ENCODE peak calls at places on chromosomes 12 and 14, in ten cellular contexts. U is lung; Z is aorta; O is body of pancreas; P is naive thymus-derived CD4-positive, alpha-beta T cell; W is ovary; G is pancreas; C is thoracic aorta; E is sigmoid colon; N is esophagus squamous epithelium. L is an unnamed sample.

GRCh38 chr12:1328385-1328784 is 266.0 kb downstream of the FBXL14 start:
- DNase-seq in G (no peak), U (no peak), E (peak; percentile 70), Z (no peak), W (no peak), P (no peak), O (no peak), N (no peak), C (no peak), L (peak; percentile 42)

GRCh38 chr14:93946506-93947170 is 19.5 kb downstream of the FAM181A start:
- DNase-seq in G (no peak), Z (no peak), W (no peak), N (no peak), P (no peak), E (no peak), U (no peak), O (no peak), C (no peak), L (no peak)

GRCh38 chr14:51277753-51278415 is 37.8 kb downstream of the TMX1 start:
- DNase-seq in P (no peak), C (no peak), W (no peak), O (no peak), G (no peak), N (no peak), Z (no peak), E (no peak), U (no peak), L (no peak)

GRCh38 chr12:105947906-105948305 is 190.8 kb downstream of the NUAK1 start:
- DNase-seq in Z (no peak), P (no peak), O (no peak), E (no peak), W (no peak), N (no peak), U (no peak), G (no peak), C (no peak), L (no peak)

GRCh38 chr12:7667025-7667575 is 1.4 kb upstream of the APOBEC1 start:
- DNase-seq in N (no peak), W (no peak), G (no peak), C (no peak), E (no peak), Z (no peak), P (no peak), U (no peak), O (no peak), L (no peak)

GRCh38 chr12:2336409-2336829 is 283.6 kb downstream of the CACNA1C start:
- DNase-seq in Z (peak; percentile 76), O (no peak), E (no peak), G (no peak), U (no peak), C (peak; percentile 51), W (no peak), N (no peak), P (no peak), L (peak; percentile 79)

GRCh38 chr14:26531894-26532293 is 65.9 kb downstream of the NOVA1 start:
- DNase-seq in U (no peak), N (no peak), P (no peak), W (no peak), Z (no peak), C (no peak), G (no peak), E (no peak), O (no peak), L (no peak)

GRCh38 chr12:88889326-88890110 is 309.2 kb upstream of the KITLG start:
- DNase-seq in O (no peak), C (no peak), W (no peak), Z (no peak), N (no peak), E (no peak), P (no peak), U (no peak), G (no peak), L (no peak)

GRCh38 chr14:61675291-61675690 is 20.0 kb upstream of the HIF1A start:
- DNase-seq in U (no peak), W (no peak), E (no peak), Z (no peak), G (no peak), N (no peak), P (no peak), C (no peak), O (no peak), L (no peak)

GRCh38 chr12:79933580-79934264 is 1.2 kb downstream of the PPP1R12A start:
- DNase-seq in U (no peak), Z (no peak), G (no peak), C (no peak), N (no peak), E (no peak), P (peak; percentile 23), W (no peak), O (no peak), L (no peak)

GRCh38 chr12:92961949-92962348 is 32.9 kb upstream of the EEA1 start:
- DNase-seq in W (no peak), E (no peak), N (no peak), G (no peak), C (no peak), Z (no peak), O (no peak), U (no peak), P (no peak), L (no peak)

GRCh38 chr14:71467419-71467818 is 464.8 kb upstream of the RGS6 start:
- DNase-seq in P (no peak), W (no peak), E (no peak), U (no peak), O (no peak), Z (no peak), N (no peak), G (no peak), C (no peak), L (no peak)

GRCh38 chr14:31380106-31380505 is 40.2 kb downstream of the HEATR5A start:
- DNase-seq in U (no peak), G (no peak), P (no peak), O (no peak), N (no peak), Z (no peak), E (no peak), W (no peak), C (no peak), L (no peak)

GRCh38 chr12:34393086-34393820 is 371.0 kb downstream of the ALG10 start:
- DNase-seq in E (peak; percentile 49), N (no peak), U (no peak), G (peak; percentile 45), O (no peak), C (no peak), W (peak; percentile 2), Z (peak; percentile 70), P (peak; percentile 8), L (peak; percentile 46)

GRCh38 chr14:72545411-72546311 is 348.2 kb downstream of the DPF3 start:
- DNase-seq in O (no peak), P (no peak), E (no peak), W (no peak), C (no peak), Z (peak; percentile 43), U (no peak), N (no peak), G (no peak), L (no peak)

GRCh38 chr12:24560867-24561266 is 388.0 kb downstream of the BCAT1 start:
- DNase-seq in N (no peak), E (no peak), W (no peak), G (no peak), O (no peak), U (no peak), C (no peak), P (no peak), Z (peak; percentile 64), L (peak; percentile 67)

GRCh38 chr12:73221398-73221797 is 949.2 kb downstream of the TRHDE start:
- DNase-seq in P (no peak), G (no peak), W (no peak), U (no peak), N (no peak), Z (no peak), C (no peak), O (no peak), E (no peak), L (no peak)
- H3K9me3 ChIP-seq in P (no peaks in the 10 kb centered on the region), G (no peaks in the 10 kb centered on the region), W (no peaks in the 10 kb centered on the region), U (peaks cover 4% of the 10 kb centered on the region), N (no peaks in the 10 kb centered on the region), Z (no peaks in the 10 kb centered on the region), C (no peaks in the 10 kb centered on the region), O (no peaks in the 10 kb centered on the region), E (no peaks in the 10 kb centered on the region), L (no peaks in the 10 kb centered on the region)

DNA sequence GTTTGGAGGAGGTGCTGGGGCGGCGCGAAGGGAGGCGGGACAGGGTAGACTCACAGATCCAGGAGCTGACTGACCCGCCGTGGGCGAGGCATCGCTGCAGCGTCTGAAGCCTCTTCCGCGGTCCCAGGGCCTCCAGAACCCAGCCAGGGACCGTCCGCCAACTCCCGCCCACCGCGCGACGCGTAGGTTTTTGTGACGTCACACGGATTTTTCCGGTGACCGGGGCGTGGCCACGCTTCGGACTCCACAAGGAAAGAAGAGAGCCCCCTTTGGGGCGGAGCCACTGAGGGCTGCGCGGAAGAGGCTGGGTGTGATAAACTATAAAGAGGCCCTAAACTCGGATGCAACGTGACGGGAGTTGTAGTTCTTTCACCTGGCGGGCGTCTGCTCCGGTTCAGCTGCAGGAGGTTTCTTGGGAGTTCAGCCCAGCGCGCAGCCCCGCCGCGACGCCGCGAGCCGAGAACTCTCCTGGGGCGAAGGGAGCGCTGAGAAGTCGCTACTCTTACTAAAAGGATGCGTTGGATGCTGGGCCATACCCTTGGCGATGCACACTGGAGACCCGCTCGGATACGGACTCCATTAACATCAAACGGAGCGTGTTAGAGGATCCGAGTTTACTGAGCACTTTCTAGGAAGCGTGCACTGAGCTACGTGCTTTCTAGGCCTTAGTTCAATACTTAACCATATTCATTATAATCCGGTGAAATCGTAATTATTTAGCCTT is at the start of gene AMN1:
- DNase-seq in W (peak; percentile 99), P (peak; percentile 100), N (peak; percentile 96), Z (peak; percentile 100), O (peak; percentile 99), G (peak; percentile 99), C (peak; percentile 95), E (peak; percentile 99), U (peak; percentile 100), L (peak; percentile 100)
- H3K4me1 ChIP-seq in W (peaks cover 8% of the 10 kb centered on the region), P (peaks cover 18% of the 10 kb centered on the region), N (peaks cover 9% of the 10 kb centered on the region), Z (peaks cover 5% of the 10 kb centered on the region), O (peaks cover 36% of the 10 kb centered on the region), G (no peaks in the 10 kb centered on the region), C (peaks cover 46% of the 10 kb centered on the region), E (peaks cover 11% of the 10 kb centered on the region), U (peaks cover 3% of the 10 kb centered on the region), L (peaks cover 60% of the 10 kb centered on the region)

GRCh38 chr12:32264995-32265394 is 134.4 kb upstream of the FGD4 start:
- DNase-seq in C (no peak), E (no peak), P (no peak), W (no peak), O (no peak), U (no peak), G (no peak), Z (no peak), N (no peak), L (no peak)
- H3K9me3 ChIP-seq in C (no peaks in the 10 kb centered on the region), E (no peaks in the 10 kb centered on the region), P (no peaks in the 10 kb centered on the region), W (no peaks in the 10 kb centered on the region), O (no peaks in the 10 kb centered on the region), U (no peaks in the 10 kb centered on the region), G (no peaks in the 10 kb centered on the region), Z (no peaks in the 10 kb centered on the region), N (no peaks in the 10 kb centered on the region), L (no peaks in the 10 kb centered on the region)

DNA sequence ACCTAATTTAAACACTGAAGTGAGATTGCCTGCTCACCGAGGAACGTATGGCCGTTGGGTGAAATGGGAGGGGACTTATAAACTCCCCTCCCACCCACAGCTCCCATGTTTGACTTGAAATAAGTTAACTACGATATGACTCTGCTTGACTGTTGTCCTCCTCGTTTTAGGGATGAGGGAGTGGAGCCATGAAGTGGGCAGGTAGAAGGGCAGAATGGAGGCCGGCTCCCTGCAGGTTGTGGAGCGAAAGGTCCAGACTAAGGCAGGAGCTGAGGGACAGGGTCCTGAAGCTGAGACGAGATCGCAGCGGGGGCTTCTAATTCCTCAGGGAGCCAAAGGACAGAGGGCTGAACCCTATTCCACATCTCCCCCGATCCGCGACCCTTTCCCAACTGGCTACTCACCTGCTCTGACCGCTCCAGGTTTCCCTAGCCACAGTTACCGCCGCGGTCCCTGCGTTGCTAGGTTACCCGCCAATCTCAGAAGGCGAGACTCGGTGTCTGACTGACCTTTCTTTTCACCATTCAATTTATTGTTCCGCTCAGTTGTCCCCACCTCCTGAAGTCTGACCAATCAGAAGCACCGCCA is 577 bp upstream of the TPCN1 start:
- DNase-seq in O (no peak), Z (no peak), E (no peak), G (peak; percentile 81), U (no peak), W (no peak), P (no peak), C (no peak), N (no peak), L (no peak)
- H3K4me1 ChIP-seq in O (peaks cover 33% of the 10 kb centered on the region), Z (no peaks in the 10 kb centered on the region), E (peaks cover 27% of the 10 kb centered on the region), G (peaks cover 24% of the 10 kb centered on the region), U (peaks cover 4% of the 10 kb centered on the region), W (peaks cover 9% of the 10 kb centered on the region), P (peaks cover 32% of the 10 kb centered on the region), C (peaks cover 61% of the 10 kb centered on the region), N (peaks cover 17% of the 10 kb centered on the region), L (peaks cover 38% of the 10 kb centered on the region)

L was measured in tibial artery.